ENCODE peak calls at places on chromosomes 5 and 9, in six cellular contexts. V is GM12891, Z is HepG2, G is GM12878, T is H1, I is K562. D is an unnamed sample.

GRCh38 chr5:150508021-150508640 is at the start of gene NDST1:
- DNase-seq in V (no peak), Z (no peak), G (no peak), T (no peak), I (no peak), D (no peak)

GRCh38 chr5:14812166-14812565 is 59.4 kb downstream of the ANKH start:
- DNase-seq in V (no peak), Z (no peak), G (no peak), T (no peak), I (no peak), D (no peak)

GRCh38 chr5:33928283-33928682 is 7.9 kb upstream of the RXFP3 start:
- DNase-seq in V (no peak), Z (no peak), G (no peak), T (no peak), I (no peak), D (no peak)

GRCh38 chr5:126695081-126695480 is 81.9 kb upstream of the LMNB1 start:
- DNase-seq in V (no peak), Z (no peak), G (no peak), T (no peak), I (no peak), D (no peak)

GRCh38 chr9:3001311-3001710 is 157.4 kb upstream of the PUM3 start:
- DNase-seq in V (no peak), Z (no peak), G (no peak), T (no peak), I (no peak), D (no peak)

GRCh38 chr5:175466700-175467318 is 11.6 kb upstream of the SFXN1 start:
- DNase-seq in V (no peak), Z (no peak), G (no peak), T (no peak), I (no peak), D (no peak)

GRCh38 chr5:68087866-68088265 is 127.7 kb upstream of the PIK3R1 start:
- DNase-seq in V (no peak), Z (no peak), G (no peak), T (no peak), I (no peak), D (no peak)

GRCh38 chr5:39846144-39846543 is 421.4 kb upstream of the DAB2 start:
- DNase-seq in V (no peak), Z (no peak), G (no peak), T (no peak), I (no peak), D (no peak)

GRCh38 chr9:79574716-79575242 is 3.0 kb downstream of the TLE4 start:
- DNase-seq in V (no peak), Z (no peak), G (no peak), T (no peak), I (no peak), D (no peak)

GRCh38 chr9:115328228-115328627 is 210.3 kb upstream of the TNC start:
- DNase-seq in V (no peak), Z (no peak), G (no peak), T (no peak), I (no peak), D (no peak)

GRCh38 chr9:7656648-7657047 is 142.9 kb downstream of the DMAC1 start:
- DNase-seq in V (no peak), Z (peak), G (no peak), T (no peak), I (no peak), D (no peak)

GRCh38 chr5:81422671-81423070 is 28.7 kb upstream of the ACOT12 start:
- DNase-seq in V (no peak), Z (peak), G (no peak), T (no peak), I (no peak), D (no peak)

GRCh38 chr9:99416007-99416406 is 193.9 kb downstream of the SEC61B start:
- DNase-seq in V (no peak), Z (no peak), G (peak), T (no peak), I (no peak), D (no peak)

GRCh38 chr9:132210472-132211145 is 48.8 kb downstream of the NTNG2 start:
- DNase-seq in V (no peak), Z (no peak), G (no peak), T (no peak), I (no peak), D (no peak)

GRCh38 chr5:159978358-159978757 is 30.6 kb upstream of the TTC1 start:
- DNase-seq in V (no peak), Z (no peak), G (no peak), T (no peak), I (no peak), D (no peak)

GRCh38 chr5:1538276-1538675 is 14.5 kb upstream of the LPCAT1 start:
- DNase-seq in V (no peak), Z (no peak), G (no peak), T (no peak), I (no peak), D (no peak)

GRCh38 chr5:178786859-178787499 is 56.5 kb upstream of the ZNF354A start:
- DNase-seq in V (no peak), Z (peak), G (no peak), T (no peak), I (peak), D (no peak)

GRCh38 chr5:157269763-157270272 is 3.9 kb downstream of the CYFIP2 start:
- DNase-seq in V (no peak), Z (no peak), G (no peak), T (no peak), I (no peak), D (no peak)

GRCh38 chr9:6414291-6414690 is 1.3 kb downstream of the UHRF2 start:
- DNase-seq in V (no peak), Z (no peak), G (no peak), T (no peak), I (no peak), D (no peak)

GRCh38 chr5:132095077-132095744 is 21.6 kb downstream of the CSF2 start:
- DNase-seq in V (no peak), Z (no peak), G (no peak), T (no peak), I (no peak), D (no peak)

GRCh38 chr9:90340421-90340820 is 302.2 kb downstream of the DIRAS2 start:
- DNase-seq in V (no peak), Z (no peak), G (no peak), T (no peak), I (no peak), D (no peak)

GRCh38 chr5:6632324-6632930 is 417 bp downstream of the NSUN2 start:
- DNase-seq in V (no peak), Z (peak), G (no peak), T (no peak), I (no peak), D (no peak)

GRCh38 chr9:135130266-135130976 is 43.0 kb downstream of the OLFM1 start:
- DNase-seq in V (no peak), Z (no peak), G (peak), T (no peak), I (peak), D (no peak)

GRCh38 chr5:6576861-6577501 is 55.9 kb downstream of the NSUN2 start:
- DNase-seq in V (no peak), Z (peak), G (peak), T (no peak), I (peak), D (no peak)

GRCh38 chr5:137837741-137838389 is 29.8 kb upstream of the MYOT start:
- DNase-seq in V (no peak), Z (no peak), G (no peak), T (no peak), I (no peak), D (no peak)

GRCh38 chr9:92185681-92186080 is 70.5 kb upstream of the SPTLC1 start:
- DNase-seq in V (no peak), Z (no peak), G (no peak), T (no peak), I (no peak), D (no peak)

GRCh38 chr9:121607434-121608248 is 43.8 kb upstream of the DAB2IP start:
- DNase-seq in V (no peak), Z (peak), G (no peak), T (no peak), I (no peak), D (no peak)
- TF ChIP-seq POLR2A in V (no peak), Z (no peak), G (no peak), T (no peak), I (no peak), D (no peak)

DNA sequence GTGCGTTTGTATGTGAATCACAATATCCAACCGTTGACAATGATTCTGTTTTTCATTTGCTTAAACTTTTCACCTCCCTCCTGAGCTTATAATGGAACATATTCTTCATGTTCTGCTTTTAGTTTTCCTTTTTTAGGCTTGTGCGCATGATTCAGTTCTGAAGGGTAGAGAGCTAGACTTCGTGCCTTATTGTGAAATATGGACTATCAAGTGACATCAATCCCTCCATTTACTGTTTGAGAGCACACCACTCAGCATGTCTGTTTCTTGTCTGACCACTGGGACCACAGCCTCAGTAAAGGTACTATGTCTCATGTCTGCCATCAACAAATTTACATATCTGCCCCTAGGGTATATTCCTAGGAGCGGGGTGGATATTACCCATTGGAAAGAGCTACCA is 30.5 kb upstream of the LPAR1 start:
- DNase-seq in V (no peak), Z (no peak), G (no peak), T (no peak), I (no peak), D (no peak)
- TF ChIP-seq TAF1 in V (no peak), Z (no peak), G (no peak), T (no peak), I (no peak), D (no peak)

GRCh38 chr9:137273616-137274320 is 3.8 kb upstream of the TOR4A start:
- DNase-seq in V (no peak), Z (no peak), G (no peak), T (no peak), I (no peak), D (no peak)
- TF ChIP-seq POLR2AphosphoS5 in V (no peak), Z (no peak), G (no peak), T (no peak), I (no peak), D (no peak)

DNA sequence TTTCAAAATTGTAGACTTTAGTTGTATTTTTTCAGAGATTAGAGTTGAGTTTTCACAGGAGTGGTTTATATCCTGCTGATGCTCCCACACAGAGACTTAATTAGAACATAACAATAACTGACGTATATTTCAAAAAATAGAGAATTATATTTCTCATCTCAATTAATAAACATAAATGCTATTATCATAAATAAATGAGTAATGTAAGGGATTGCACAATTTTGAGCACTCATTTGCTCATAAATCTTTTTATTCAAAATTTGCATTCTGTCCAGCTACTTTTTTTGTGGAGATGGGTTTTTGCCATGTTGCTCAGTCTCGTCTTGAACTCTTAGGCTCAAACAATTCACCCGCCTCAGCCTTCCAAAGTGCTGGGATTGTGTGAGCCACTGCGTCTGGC is 515.7 kb upstream of the RORB start:
- DNase-seq in V (no peak), Z (no peak), G (no peak), T (no peak), I (no peak), D (no peak)
- TF ChIP-seq POLR2A in V (no peak), Z (no peak), G (no peak), T (no peak), I (no peak), D (no peak)

GRCh38 chr9:77554706-77555105 is 93.4 kb downstream of the GNA14 start:
- DNase-seq in V (no peak), Z (no peak), G (no peak), T (no peak), I (no peak), D (no peak)
- TF ChIP-seq TAF1 in V (no peak), Z (no peak), G (no peak), T (no peak), I (no peak), D (no peak)